ENCODE peak calls at places on chromosome 2, in six cellular contexts. O is caudate nucleus, A is body of pancreas, F is SK-N-MC, K is IMR-90, R is GM23248. D is an unnamed sample.
A peak's percentile ranks its signal among the peaks of the same experiment; 100 is the strongest.

GRCh38 chr2:69742170-69742952 is 427 bp downstream of the ANXA4 start:
- DNase-seq in O (no peak), A (peak; percentile 29), F (no peak), K (peak; percentile 11), R (peak; percentile 61), D (no peak)

GRCh38 chr2:101533611-101534601 is 59.0 kb upstream of the RFX8 start:
- DNase-seq in O (peak; percentile 83), A (no peak), F (no peak), K (no peak), R (no peak), D (no peak)

GRCh38 chr2:85579266-85579935 is 2.0 kb downstream of the VAMP8 start:
- DNase-seq in O (no peak), A (peak; percentile 51), F (no peak), K (no peak), R (no peak), D (no peak)

GRCh38 chr2:55357907-55358306 is 61.7 kb downstream of the CCDC88A start:
- DNase-seq in O (peak; percentile 34), A (no peak), F (no peak), K (peak; percentile 69), R (peak; percentile 63), D (no peak)

GRCh38 chr2:166088634-166089033 is 39.2 kb downstream of the SCN1A start:
- DNase-seq in O (no peak), A (no peak), F (no peak), K (peak; percentile 60), R (no peak), D (no peak)

GRCh38 chr2:183490930-183491329 is 366.7 kb downstream of the NUP35 start:
- DNase-seq in O (peak; percentile 79), A (no peak), F (no peak), K (no peak), R (peak; percentile 5), D (peak; percentile 10)

GRCh38 chr2:160859086-160859485 is 301.1 kb upstream of the TANK start:
- DNase-seq in O (no peak), A (no peak), F (no peak), K (no peak), R (no peak), D (no peak)

GRCh38 chr2:136116111-136116812 is 1.7 kb downstream of the CXCR4 start:
- DNase-seq in O (no peak), A (no peak), F (no peak), K (no peak), R (peak; percentile 6), D (no peak)

GRCh38 chr2:200301953-200302628 is 4.4 kb upstream of the SPATS2L start:
- DNase-seq in O (no peak), A (no peak), F (no peak), K (peak; percentile 57), R (peak; percentile 61), D (no peak)

GRCh38 chr2:158529379-158530110 is 72.8 kb downstream of the PKP4 start:
- DNase-seq in O (no peak), A (no peak), F (no peak), K (peak; percentile 80), R (peak; percentile 75), D (no peak)

GRCh38 chr2:231922311-231922710 is 3.9 kb downstream of the NPPC start:
- DNase-seq in O (no peak), A (no peak), F (no peak), K (no peak), R (no peak), D (no peak)

GRCh38 chr2:36395866-36396265 is 40.3 kb downstream of the CRIM1 start:
- DNase-seq in O (no peak), A (no peak), F (no peak), K (no peak), R (no peak), D (no peak)

GRCh38 chr2:99660616-99661416 is 171.0 kb upstream of the REV1 start:
- DNase-seq in O (no peak), A (no peak), F (no peak), K (no peak), R (no peak), D (no peak)

GRCh38 chr2:99659874-99660273 is 170.1 kb upstream of the REV1 start:
- DNase-seq in O (no peak), A (no peak), F (no peak), K (peak; percentile 48), R (no peak), D (no peak)

GRCh38 chr2:99656938-99657337 is 167.1 kb upstream of the REV1 start:
- DNase-seq in O (no peak), A (no peak), F (no peak), K (no peak), R (no peak), D (no peak)

GRCh38 chr2:99654419-99654818 is 164.6 kb upstream of the REV1 start:
- DNase-seq in O (no peak), A (no peak), F (no peak), K (peak; percentile 75), R (peak; percentile 78), D (no peak)

GRCh38 chr2:99657691-99658258 is 168.0 kb upstream of the REV1 start:
- DNase-seq in O (no peak), A (no peak), F (no peak), K (no peak), R (no peak), D (no peak)
- H3K27ac ChIP-seq in O (no peak overlapping the region), A (no peak overlapping the region), F (no peak overlapping the region), K (no peak overlapping the region), R (no peak overlapping the region), D (no peak overlapping the region)

DNA sequence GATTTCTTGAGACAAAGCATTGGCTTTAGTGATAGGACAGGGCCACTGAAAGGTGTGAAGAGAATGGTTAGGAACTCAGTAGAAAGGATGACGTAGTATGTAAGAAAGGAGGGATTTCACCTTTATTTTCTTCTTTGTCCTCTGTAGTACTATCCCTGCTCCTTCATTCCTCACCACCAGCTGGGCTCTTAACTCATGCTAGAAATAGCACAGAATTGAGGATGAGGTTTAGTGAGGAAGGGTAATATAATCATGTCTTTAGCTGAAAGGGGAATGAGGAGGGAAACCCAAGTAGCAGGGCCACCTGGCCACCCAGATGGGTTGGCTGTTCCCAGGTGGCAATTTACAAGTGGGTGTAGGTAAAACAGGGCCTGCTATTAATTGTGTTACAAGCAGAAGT is 15.2 kb downstream of the ACVR2A start:
- DNase-seq in O (no peak), A (no peak), F (no peak), K (no peak), R (no peak), D (no peak)
- H3K27ac ChIP-seq in O (no peak overlapping the region), A (no peak overlapping the region), F (no peak overlapping the region), K (no peak overlapping the region), R (no peak overlapping the region), D (no peak overlapping the region)

DNA sequence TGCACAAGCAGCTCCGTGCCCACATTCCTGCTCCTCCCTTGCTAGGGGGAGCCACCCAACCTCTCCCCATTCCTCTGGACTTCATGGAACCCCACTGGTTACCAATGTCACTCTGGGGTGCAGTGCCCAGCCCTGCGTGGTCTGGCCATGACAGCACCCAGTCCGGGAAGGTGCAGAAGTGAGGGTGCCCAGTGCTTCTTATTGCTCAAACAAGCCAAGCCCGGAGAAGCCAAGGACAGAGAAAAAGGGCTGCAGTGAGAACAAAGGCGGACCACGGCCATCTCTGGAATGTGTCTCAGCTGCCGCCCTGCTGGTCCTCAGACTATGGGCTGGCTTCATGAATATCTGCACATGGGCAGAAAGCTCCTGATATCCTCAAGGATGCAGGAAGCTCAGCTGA is 28.7 kb downstream of the COPS9 start:
- DNase-seq in O (no peak), A (no peak), F (no peak), K (no peak), R (no peak), D (no peak)
- H3K27ac ChIP-seq in O (no peak overlapping the region), A (no peak overlapping the region), F (no peak overlapping the region), K (no peak overlapping the region), R (no peak overlapping the region), D (no peak overlapping the region)

DNA sequence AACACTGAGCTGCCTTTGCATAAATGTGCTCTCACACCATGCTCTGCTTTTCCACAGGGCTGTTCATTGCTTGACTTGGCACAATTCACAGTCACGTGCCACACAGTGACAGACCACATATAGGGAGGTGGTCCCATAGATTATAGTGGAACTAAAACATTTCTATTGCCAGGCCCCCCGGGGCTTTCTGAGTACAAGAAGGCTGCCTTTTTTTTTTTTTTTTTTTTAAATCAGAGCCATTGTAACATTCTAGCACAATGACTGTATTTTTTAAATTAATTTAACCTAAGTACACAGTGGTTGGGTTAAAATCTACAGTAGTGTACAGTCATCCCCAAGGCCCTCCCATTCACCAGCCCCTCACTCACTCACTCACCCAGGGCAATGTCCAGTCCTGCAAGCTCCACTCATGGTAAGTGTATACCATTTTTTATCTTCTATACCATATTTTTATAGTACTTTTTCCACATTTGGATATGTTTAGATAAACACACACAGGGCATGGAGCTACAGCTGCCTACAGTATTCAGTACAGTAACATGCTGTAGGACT is 71.9 kb downstream of the COPS8 start:
- DNase-seq in O (no peak), A (no peak), F (no peak), K (peak; percentile 74), R (peak; percentile 31), D (no peak)
- H3K27ac ChIP-seq in O (no peak overlapping the region), A (no peak overlapping the region), F (no peak overlapping the region), K (peak overlapping the region; percentile 99), R (peak overlapping the region; percentile 95), D (no peak overlapping the region)